ENCODE peak calls at places on chromosome 21, in six cellular contexts. Z is HCT116, D is upper lobe of left lung, O is HepG2, R is Panc1, N is K562. I is an unnamed sample.

GRCh38 chr21:22791986-22792560 is 1793.9 kb downstream of the NCAM2 start:
- ATAC-seq in N (peak; percentile 66), D (no peak), O (no peak), R (no peak), Z (no peak), I (no peak)

GRCh38 chr21:14677023-14677422 is 130.9 kb upstream of the SAMSN1 start:
- ATAC-seq in Z (no peak), D (no peak), O (no peak), R (no peak), N (peak; percentile 39), I (no peak)

GRCh38 chr21:38965910-38966504 is 160.3 kb downstream of the ETS2 start:
- ATAC-seq in Z (peak; percentile 50), O (peak; percentile 97), D (peak; percentile 66), N (peak; percentile 99), R (peak; percentile 90), I (no peak)

GRCh38 chr21:31725202-31725840 is 6.6 kb downstream of the SCAF4 start:
- ATAC-seq in R (no peak), D (no peak), Z (no peak), O (no peak), N (no peak), I (no peak)

GRCh38 chr21:39637971-39638628 is 25.4 kb downstream of the B3GALT5 start:
- ATAC-seq in Z (no peak), D (no peak), N (no peak), O (no peak), R (no peak), I (no peak)

GRCh38 chr21:21188513-21189188 is 190.4 kb downstream of the NCAM2 start:
- ATAC-seq in O (no peak), R (no peak), N (no peak), D (no peak), Z (no peak), I (no peak)

GRCh38 chr21:33238565-33239255 is 9.0 kb downstream of the IFNAR2 start:
- ATAC-seq in Z (no peak), D (no peak), R (no peak), O (no peak), N (no peak), I (no peak)

GRCh38 chr21:41321211-41321907 is 4.8 kb downstream of the FAM3B start:
- ATAC-seq in R (no peak), Z (no peak), O (peak; percentile 24), N (no peak), D (no peak), I (no peak)

GRCh38 chr21:46052703-46053651 is 44.9 kb upstream of the COL6A2 start:
- ATAC-seq in R (peak; percentile 47), O (no peak), Z (peak; percentile 55), N (no peak), D (no peak), I (no peak)

GRCh38 chr21:39010629-39011404 is 172.4 kb downstream of the PSMG1 start:
- ATAC-seq in N (no peak), O (peak; percentile 52), R (no peak), D (peak; percentile 31), Z (no peak), I (no peak)

GRCh38 chr21:41767606-41768370 is 936 bp upstream of the RIPK4 start:
- ATAC-seq in R (no peak), O (peak; percentile 8), Z (no peak), D (no peak), N (no peak), I (no peak)

GRCh38 chr21:38780879-38781278 is 24.9 kb upstream of the ETS2 start:
- ATAC-seq in N (no peak), R (no peak), Z (no peak), O (no peak), D (no peak), I (no peak)

GRCh38 chr21:34154878-34155277 is 81.5 kb downstream of the MRPS6 start:
- ATAC-seq in R (no peak), D (no peak), N (no peak), O (no peak), Z (no peak), I (no peak)

GRCh38 chr21:38937844-38938243 is 132.1 kb downstream of the ETS2 start:
- ATAC-seq in O (no peak), Z (no peak), R (peak; percentile 51), N (no peak), D (peak; percentile 12), I (no peak)

GRCh38 chr21:14273736-14274538 is 58.0 kb downstream of the RBM11 start:
- ATAC-seq in R (peak; percentile 65), Z (no peak), O (peak; percentile 97), N (peak; percentile 83), D (peak; percentile 71), I (peak; percentile 19)

GRCh38 chr21:30577766-30578165 is 12.4 kb downstream of the KRTAP22-2 start:
- ATAC-seq in Z (no peak), D (no peak), O (no peak), R (no peak), N (no peak), I (no peak)

GRCh38 chr21:33801424-33802405 is 113.9 kb downstream of the ATP5PO start:
- ATAC-seq in D (peak; percentile 19), R (peak; percentile 99), Z (peak; percentile 95), O (no peak), N (no peak), I (no peak)

GRCh38 chr21:33286600-33287456 is 20.7 kb downstream of the IL10RB start:
- ATAC-seq in R (no peak), D (peak; percentile 80), O (peak; percentile 87), N (peak; percentile 61), Z (peak; percentile 73), I (peak; percentile 76)

GRCh38 chr21:46604975-46605758 is at the start of gene S100B:
- ATAC-seq in Z (peak; percentile 64), N (no peak), R (no peak), D (peak; percentile 34), O (peak; percentile 34), I (peak; percentile 75)

GRCh38 chr21:31887596-31887920 is 14.7 kb downstream of the HUNK start:
- ATAC-seq in Z (no peak), N (peak; percentile 89), R (no peak), O (no peak), D (peak; percentile 71), I (peak; percentile 63)

GRCh38 chr21:26965567-26966359 is 1.1 kb downstream of the ADAMTS5 start:
- ATAC-seq in N (no peak), O (peak; percentile 70), D (peak; percentile 55), Z (no peak), R (no peak), I (peak; percentile 34)

GRCh38 chr21:40886006-40886405 is 39.0 kb upstream of the DSCAM start:
- ATAC-seq in O (no peak), D (no peak), N (no peak), Z (no peak), R (no peak), I (no peak)

GRCh38 chr21:39754811-39755210 is 9.8 kb downstream of the IGSF5 start:
- ATAC-seq in N (no peak), Z (no peak), D (no peak), R (no peak), O (no peak), I (no peak)

GRCh38 chr21:17794631-17795030 is 24.5 kb downstream of the C21orf91 start:
- ATAC-seq in D (no peak), Z (no peak), R (no peak), O (no peak), N (no peak), I (no peak)

GRCh38 chr21:46153259-46154154 is 1.9 kb downstream of the FTCD start:
- ATAC-seq in N (peak; percentile 94), D (peak; percentile 74), O (peak; percentile 70), Z (peak; percentile 91), R (peak; percentile 76), I (peak; percentile 75)

GRCh38 chr21:31351438-31351837 is 7.4 kb upstream of the TIAM1 start:
- ATAC-seq in O (no peak), R (peak; percentile 74), D (no peak), Z (peak; percentile 37), N (no peak), I (no peak)

DNA sequence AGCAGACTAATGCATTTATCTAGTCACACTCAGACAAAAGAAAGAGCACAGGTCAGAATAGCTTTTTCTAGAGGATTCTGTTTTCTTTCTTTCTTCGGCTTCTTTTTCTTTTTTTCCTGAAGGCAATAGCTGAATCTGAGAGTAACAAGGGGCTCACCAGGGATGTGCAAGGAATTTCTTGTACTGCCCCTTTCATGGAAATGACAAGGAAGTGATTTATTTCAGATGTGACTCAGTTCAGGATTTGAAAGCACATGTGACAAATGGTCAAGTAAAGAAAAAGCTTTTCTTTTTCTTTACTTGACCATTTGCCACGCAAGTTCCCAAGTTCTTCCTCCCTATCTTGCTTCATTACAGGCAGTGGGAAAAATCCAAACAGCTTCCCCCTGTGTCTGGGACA is 202.0 kb downstream of the GABPA start:
- ATAC-seq in R (no peak), D (no peak), N (no peak), O (no peak), Z (no peak), I (no peak)
- TF ChIP-seq POLR2AphosphoS5 in R (no peak), D (no peak), N (no peak), O (no peak), Z (no peak), I (no peak)

GRCh38 chr21:35244514-35244913 is 195.4 kb upstream of the RUNX1 start:
- ATAC-seq in Z (no peak), N (no peak), D (peak; percentile 51), R (no peak), O (no peak), I (no peak)
- TF ChIP-seq CTCF in Z (no peak), N (no peak), D (no peak), R (no peak), O (no peak), I (no peak)

GRCh38 chr21:28539623-28539988 is 453.1 kb downstream of the LTN1 start:
- ATAC-seq in Z (no peak), N (no peak), O (no peak), D (no peak), R (no peak), I (no peak)

GRCh38 chr21:28540514-28540913 is 452.2 kb downstream of the LTN1 start:
- ATAC-seq in N (no peak), D (no peak), O (no peak), R (no peak), Z (no peak), I (no peak)

GRCh38 chr21:28538987-28539622 is 453.6 kb downstream of the LTN1 start:
- ATAC-seq in R (no peak), D (no peak), Z (no peak), N (no peak), O (no peak), I (no peak)

GRCh38 chr21:28541371-28542112 is 451.1 kb downstream of the LTN1 start:
- ATAC-seq in D (no peak), Z (no peak), R (no peak), N (no peak), O (no peak), I (no peak)

GRCh38 chr21:28537371-28538079 is 455.2 kb downstream of the LTN1 start:
- ATAC-seq in R (no peak), O (no peak), Z (no peak), N (no peak), D (no peak), I (no peak)
- TF ChIP-seq POLR2AphosphoS5 in R (no peak), O (no peak), Z (no peak), N (no peak), D (no peak), I (peak; percentile 13)

DNA sequence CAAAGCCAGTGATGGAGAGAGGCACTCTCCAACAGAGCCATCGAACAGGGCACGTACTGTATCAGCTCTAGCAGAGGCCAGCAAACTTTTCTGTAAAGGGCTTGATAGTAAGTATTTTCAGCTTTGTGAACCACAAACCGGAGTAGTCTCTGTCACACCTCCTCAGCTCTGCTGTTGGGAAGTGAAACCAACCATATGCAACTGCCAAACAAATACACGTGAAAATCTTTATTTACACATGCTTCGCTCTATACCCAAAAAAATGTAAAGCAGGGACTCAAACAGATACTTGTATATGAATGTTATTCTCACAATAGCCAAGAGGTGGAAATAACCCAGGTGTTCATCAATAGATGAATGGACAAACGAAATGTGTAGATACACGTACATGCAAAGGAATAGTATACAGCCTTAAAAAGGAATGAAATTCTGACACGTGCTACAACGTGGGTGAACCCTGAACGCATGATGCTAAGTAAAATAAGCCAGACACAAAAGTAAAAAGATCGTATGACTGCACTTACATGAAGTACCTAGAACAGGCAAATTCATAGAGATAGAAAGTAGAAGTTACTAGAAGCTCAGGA is 39.0 kb downstream of the SETD4 start:
- ATAC-seq in N (no peak), D (no peak), O (no peak), Z (no peak), R (no peak), I (no peak)
- TF ChIP-seq CTCF in N (no peak), D (no peak), O (no peak), Z (no peak), R (no peak), I (no peak)